ENCODE peak calls at places on chromosomes 7 and 10, in eight cellular contexts. One of them, this sample, is unnamed.

GRCh38 chr7:81715984-81716588 is 53.8 kb downstream of the HGF start:
- DNase-seq in esophagus squamous epithelium: no peak
- DNase-seq in Peyer's patch: no peak
- DNase-seq in transverse colon: no peak
- DNase-seq in ascending aorta: no peak
- DNase-seq in RWPE2: no peak
- DNase-seq in tibial nerve: no peak
- DNase-seq in colonic mucosa: no peak
- DNase-seq in this sample: no peak

GRCh38 chr7:4154882-4155281 is 527.2 kb upstream of the FOXK1 start:
- DNase-seq in esophagus squamous epithelium: no peak
- DNase-seq in Peyer's patch: no peak
- DNase-seq in transverse colon: no peak
- DNase-seq in ascending aorta: no peak
- DNase-seq in RWPE2: no peak
- DNase-seq in tibial nerve: no peak
- DNase-seq in colonic mucosa: no peak
- DNase-seq in this sample: no peak

GRCh38 chr10:70425096-70425495 is 16.4 kb downstream of the NODAL start:
- DNase-seq in esophagus squamous epithelium: no peak
- DNase-seq in Peyer's patch: no peak
- DNase-seq in transverse colon: peak
- DNase-seq in ascending aorta: no peak
- DNase-seq in RWPE2: no peak
- DNase-seq in tibial nerve: no peak
- DNase-seq in colonic mucosa: no peak
- DNase-seq in this sample: no peak

GRCh38 chr10:93437946-93438795 is 44.0 kb downstream of the MYOF start:
- DNase-seq in esophagus squamous epithelium: no peak
- DNase-seq in Peyer's patch: no peak
- DNase-seq in transverse colon: no peak
- DNase-seq in ascending aorta: no peak
- DNase-seq in RWPE2: no peak
- DNase-seq in tibial nerve: no peak
- DNase-seq in colonic mucosa: no peak
- DNase-seq in this sample: no peak

GRCh38 chr7:43044521-43044920 is 67.9 kb upstream of the HECW1 start:
- DNase-seq in esophagus squamous epithelium: no peak
- DNase-seq in Peyer's patch: no peak
- DNase-seq in transverse colon: no peak
- DNase-seq in ascending aorta: no peak
- DNase-seq in RWPE2: no peak
- DNase-seq in tibial nerve: no peak
- DNase-seq in colonic mucosa: no peak
- DNase-seq in this sample: no peak

GRCh38 chr7:51139796-51140195 is 176.8 kb downstream of the COBL start:
- DNase-seq in esophagus squamous epithelium: no peak
- DNase-seq in Peyer's patch: no peak
- DNase-seq in transverse colon: no peak
- DNase-seq in ascending aorta: no peak
- DNase-seq in RWPE2: no peak
- DNase-seq in tibial nerve: no peak
- DNase-seq in colonic mucosa: no peak
- DNase-seq in this sample: peak

GRCh38 chr10:2282194-2282593 is 544.9 kb upstream of the ADARB2 start:
- DNase-seq in esophagus squamous epithelium: no peak
- DNase-seq in Peyer's patch: no peak
- DNase-seq in transverse colon: no peak
- DNase-seq in ascending aorta: no peak
- DNase-seq in RWPE2: no peak
- DNase-seq in tibial nerve: no peak
- DNase-seq in colonic mucosa: no peak
- DNase-seq in this sample: no peak

GRCh38 chr10:89032141-89032814 is 41.7 kb downstream of the FAS start:
- DNase-seq in esophagus squamous epithelium: no peak
- DNase-seq in Peyer's patch: no peak
- DNase-seq in transverse colon: no peak
- DNase-seq in ascending aorta: no peak
- DNase-seq in RWPE2: peak
- DNase-seq in tibial nerve: no peak
- DNase-seq in colonic mucosa: no peak
- DNase-seq in this sample: peak

GRCh38 chr10:99438890-99439289 is 8.5 kb upstream of the GOT1 start:
- DNase-seq in esophagus squamous epithelium: no peak
- DNase-seq in Peyer's patch: no peak
- DNase-seq in transverse colon: no peak
- DNase-seq in ascending aorta: no peak
- DNase-seq in RWPE2: no peak
- DNase-seq in tibial nerve: no peak
- DNase-seq in colonic mucosa: no peak
- DNase-seq in this sample: no peak

GRCh38 chr7:1285556-1286301 is 53.1 kb downstream of the UNCX start:
- DNase-seq in esophagus squamous epithelium: no peak
- DNase-seq in Peyer's patch: no peak
- DNase-seq in transverse colon: no peak
- DNase-seq in ascending aorta: no peak
- DNase-seq in RWPE2: no peak
- DNase-seq in tibial nerve: no peak
- DNase-seq in colonic mucosa: no peak
- DNase-seq in this sample: no peak

GRCh38 chr10:51733061-51733460 is 33.7 kb upstream of the CSTF2T start:
- DNase-seq in esophagus squamous epithelium: no peak
- DNase-seq in Peyer's patch: no peak
- DNase-seq in transverse colon: no peak
- DNase-seq in ascending aorta: no peak
- DNase-seq in RWPE2: no peak
- DNase-seq in tibial nerve: no peak
- DNase-seq in colonic mucosa: no peak
- DNase-seq in this sample: no peak

GRCh38 chr7:45026984-45027773 is 27.2 kb downstream of the CCM2 start:
- DNase-seq in esophagus squamous epithelium: no peak
- DNase-seq in Peyer's patch: peak
- DNase-seq in transverse colon: no peak
- DNase-seq in ascending aorta: no peak
- DNase-seq in RWPE2: no peak
- DNase-seq in tibial nerve: no peak
- DNase-seq in colonic mucosa: no peak
- DNase-seq in this sample: no peak

GRCh38 chr10:14749051-14749809 is 25.5 kb downstream of the FAM107B start:
- DNase-seq in esophagus squamous epithelium: no peak
- DNase-seq in Peyer's patch: peak
- DNase-seq in transverse colon: peak
- DNase-seq in ascending aorta: no peak
- DNase-seq in RWPE2: no peak
- DNase-seq in tibial nerve: no peak
- DNase-seq in colonic mucosa: peak
- DNase-seq in this sample: no peak

DNA sequence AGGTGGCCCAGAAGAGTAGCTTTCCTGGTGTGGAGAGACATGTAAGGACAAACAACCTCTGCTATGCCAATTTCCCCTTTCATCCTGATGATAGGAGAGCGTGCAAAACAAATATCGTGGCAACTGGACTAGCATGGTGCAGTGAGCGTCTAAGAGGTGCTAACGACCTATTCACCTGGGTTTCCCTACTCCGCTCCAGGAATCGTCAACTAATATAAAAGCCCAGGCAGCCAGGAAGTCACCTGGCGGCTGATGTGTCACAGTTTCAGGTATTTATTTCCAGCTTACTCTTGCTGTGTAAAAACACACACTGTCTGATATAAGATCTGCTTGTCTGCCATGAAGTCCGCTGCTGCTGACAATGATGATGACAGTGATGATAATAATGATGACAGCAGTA is 56.5 kb upstream of the EFCAB10 start:
- DNase-seq in esophagus squamous epithelium: no peak
- DNase-seq in Peyer's patch: no peak
- DNase-seq in transverse colon: no peak
- DNase-seq in ascending aorta: no peak
- DNase-seq in RWPE2: no peak
- DNase-seq in tibial nerve: no peak
- DNase-seq in colonic mucosa: no peak
- DNase-seq in this sample: no peak
- H3K4me3 ChIP-seq in esophagus squamous epithelium: no peak
- H3K4me3 ChIP-seq in Peyer's patch: no peak
- H3K4me3 ChIP-seq in transverse colon: no peak
- H3K4me3 ChIP-seq in ascending aorta: no peak
- H3K4me3 ChIP-seq in RWPE2: no peak
- H3K4me3 ChIP-seq in tibial nerve: no peak
- H3K4me3 ChIP-seq in colonic mucosa: no peak
- H3K4me3 ChIP-seq in this sample: no peak

DNA sequence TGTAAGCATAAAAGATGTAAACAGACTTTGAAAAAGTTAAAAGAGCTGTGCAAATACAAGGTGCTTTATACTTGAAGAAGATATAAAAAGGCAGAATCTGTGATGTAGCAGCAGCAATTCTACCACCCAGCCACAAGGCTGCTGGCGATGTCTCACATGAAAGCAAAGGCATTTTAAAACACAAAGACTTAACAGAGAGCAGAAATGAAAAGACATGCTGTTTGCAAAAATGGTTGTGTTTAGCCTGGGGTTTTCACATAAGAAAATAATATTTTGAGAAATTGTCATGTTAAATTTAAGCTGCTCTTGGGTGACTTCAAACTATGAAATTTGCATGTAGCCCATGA is 85.5 kb upstream of the ZNF800 start:
- DNase-seq in esophagus squamous epithelium: no peak
- DNase-seq in Peyer's patch: no peak
- DNase-seq in transverse colon: no peak
- DNase-seq in ascending aorta: no peak
- DNase-seq in RWPE2: no peak
- DNase-seq in tibial nerve: no peak
- DNase-seq in colonic mucosa: no peak
- DNase-seq in this sample: no peak
- TF ChIP-seq CTCF in esophagus squamous epithelium: no peak
- TF ChIP-seq CTCF in Peyer's patch: no peak
- TF ChIP-seq CTCF in transverse colon: no peak
- TF ChIP-seq CTCF in ascending aorta: no peak
- TF ChIP-seq CTCF in RWPE2: no peak
- TF ChIP-seq CTCF in tibial nerve: no peak
- TF ChIP-seq CTCF in colonic mucosa: no peak
- TF ChIP-seq CTCF in this sample: no peak

DNA sequence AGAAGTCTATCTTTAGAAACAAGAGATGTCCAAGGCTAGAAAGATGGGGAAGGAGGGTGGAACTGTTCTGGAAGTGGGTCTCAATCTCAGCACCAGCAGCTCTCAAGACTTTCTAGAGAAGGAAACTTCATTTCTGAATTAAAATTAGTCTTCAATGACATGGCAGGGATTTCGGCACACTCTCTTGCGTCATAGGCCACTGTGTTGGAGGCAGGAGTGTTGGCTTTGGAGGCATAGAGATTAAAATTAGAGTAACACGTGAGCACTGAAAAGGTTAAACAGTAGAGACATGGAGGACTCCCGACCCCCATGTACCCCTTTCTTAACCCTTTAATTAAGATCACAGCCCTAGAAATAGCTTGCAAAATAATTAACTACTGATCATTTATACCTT is 43.3 kb downstream of the EGFR start:
- DNase-seq in esophagus squamous epithelium: no peak
- DNase-seq in Peyer's patch: no peak
- DNase-seq in transverse colon: no peak
- DNase-seq in ascending aorta: no peak
- DNase-seq in RWPE2: no peak
- DNase-seq in tibial nerve: no peak
- DNase-seq in colonic mucosa: no peak
- DNase-seq in this sample: no peak
- H3K4me3 ChIP-seq in esophagus squamous epithelium: no peak
- H3K4me3 ChIP-seq in Peyer's patch: no peak
- H3K4me3 ChIP-seq in transverse colon: no peak
- H3K4me3 ChIP-seq in ascending aorta: no peak
- H3K4me3 ChIP-seq in RWPE2: no peak
- H3K4me3 ChIP-seq in tibial nerve: no peak
- H3K4me3 ChIP-seq in colonic mucosa: no peak
- H3K4me3 ChIP-seq in this sample: no peak

GRCh38 chr10:121975295-121976086 is 474 bp upstream of the NSMCE4A start:
- DNase-seq in esophagus squamous epithelium: no peak
- DNase-seq in Peyer's patch: no peak
- DNase-seq in transverse colon: no peak
- DNase-seq in ascending aorta: no peak
- DNase-seq in RWPE2: no peak
- DNase-seq in tibial nerve: no peak
- DNase-seq in colonic mucosa: no peak
- DNase-seq in this sample: no peak
- TF ChIP-seq CTCF in esophagus squamous epithelium: peak
- TF ChIP-seq CTCF in Peyer's patch: no peak
- TF ChIP-seq CTCF in transverse colon: no peak
- TF ChIP-seq CTCF in ascending aorta: no peak
- TF ChIP-seq CTCF in RWPE2: peak
- TF ChIP-seq CTCF in tibial nerve: no peak
- TF ChIP-seq CTCF in colonic mucosa: no peak
- TF ChIP-seq CTCF in this sample: peak

GRCh38 chr7:158128572-158128971 is 459.1 kb downstream of the PTPRN2 start:
- DNase-seq in esophagus squamous epithelium: no peak
- DNase-seq in Peyer's patch: no peak
- DNase-seq in transverse colon: no peak
- DNase-seq in ascending aorta: no peak
- DNase-seq in RWPE2: peak
- DNase-seq in tibial nerve: no peak
- DNase-seq in colonic mucosa: no peak
- DNase-seq in this sample: no peak
- H3K4me3 ChIP-seq in esophagus squamous epithelium: no peak
- H3K4me3 ChIP-seq in Peyer's patch: no peak
- H3K4me3 ChIP-seq in transverse colon: no peak
- H3K4me3 ChIP-seq in ascending aorta: no peak
- H3K4me3 ChIP-seq in RWPE2: no peak
- H3K4me3 ChIP-seq in tibial nerve: no peak
- H3K4me3 ChIP-seq in colonic mucosa: no peak
- H3K4me3 ChIP-seq in this sample: no peak

GRCh38 chr10:104056619-104057273 is 28.9 kb downstream of the COL17A1 start:
- DNase-seq in esophagus squamous epithelium: no peak
- DNase-seq in Peyer's patch: no peak
- DNase-seq in transverse colon: no peak
- DNase-seq in ascending aorta: no peak
- DNase-seq in RWPE2: peak
- DNase-seq in tibial nerve: no peak
- DNase-seq in colonic mucosa: no peak
- DNase-seq in this sample: no peak
- TF ChIP-seq CTCF in esophagus squamous epithelium: no peak
- TF ChIP-seq CTCF in Peyer's patch: no peak
- TF ChIP-seq CTCF in transverse colon: no peak
- TF ChIP-seq CTCF in ascending aorta: no peak
- TF ChIP-seq CTCF in RWPE2: no peak
- TF ChIP-seq CTCF in tibial nerve: no peak
- TF ChIP-seq CTCF in colonic mucosa: no peak
- TF ChIP-seq CTCF in this sample: no peak

This sample was measured in prostate gland.